ENCODE peak calls at places on chromosome 1, in four cellular contexts. One of them, this sample, is unnamed.

GRCh38 chr1:226903819-226904710 is 33.6 kb downstream of the PSEN2 start:
- DNase-seq in SK-N-SH: no peak
- DNase-seq in A549: no peak
- DNase-seq in HCT116: no peak
- DNase-seq in this sample: no peak

GRCh38 chr1:152198982-152199381 is 25.0 kb downstream of the HRNR start:
- DNase-seq in SK-N-SH: no peak
- DNase-seq in A549: no peak
- DNase-seq in HCT116: no peak
- DNase-seq in this sample: no peak

GRCh38 chr1:62274496-62274895 is 44.7 kb downstream of the KANK4 start:
- DNase-seq in SK-N-SH: no peak
- DNase-seq in A549: no peak
- DNase-seq in HCT116: no peak
- DNase-seq in this sample: no peak

GRCh38 chr1:1782399-1783221 is 4.3 kb upstream of the NADK start:
- DNase-seq in SK-N-SH: no peak
- DNase-seq in A549: peak
- DNase-seq in HCT116: no peak
- DNase-seq in this sample: no peak

GRCh38 chr1:226125097-226125630 is 61.4 kb downstream of the ACBD3 start:
- DNase-seq in SK-N-SH: peak
- DNase-seq in A549: peak
- DNase-seq in HCT116: peak
- DNase-seq in this sample: peak

GRCh38 chr1:156119503-156120209 is 5.1 kb downstream of the LMNA start:
- DNase-seq in SK-N-SH: no peak
- DNase-seq in A549: no peak
- DNase-seq in HCT116: no peak
- DNase-seq in this sample: peak

GRCh38 chr1:201140235-201140940 is 13.4 kb upstream of the ASCL5 start:
- DNase-seq in SK-N-SH: no peak
- DNase-seq in A549: no peak
- DNase-seq in HCT116: no peak
- DNase-seq in this sample: no peak

GRCh38 chr1:200405273-200405672 is 4.6 kb downstream of the ZNF281 start:
- DNase-seq in SK-N-SH: no peak
- DNase-seq in A549: no peak
- DNase-seq in HCT116: no peak
- DNase-seq in this sample: peak

GRCh38 chr1:233790662-233791371 is 113.7 kb upstream of the SLC35F3 start:
- DNase-seq in SK-N-SH: peak
- DNase-seq in A549: peak
- DNase-seq in HCT116: peak
- DNase-seq in this sample: peak

GRCh38 chr1:209291715-209292114 is 291.8 kb upstream of the CAMK1G start:
- DNase-seq in SK-N-SH: no peak
- DNase-seq in A549: no peak
- DNase-seq in HCT116: no peak
- DNase-seq in this sample: no peak

GRCh38 chr1:200837931-200838571 is 34.7 kb upstream of the GPR25 start:
- DNase-seq in SK-N-SH: no peak
- DNase-seq in A549: no peak
- DNase-seq in HCT116: peak
- DNase-seq in this sample: no peak

GRCh38 chr1:234976880-234977680 is 151.6 kb downstream of the TOMM20 start:
- DNase-seq in SK-N-SH: no peak
- DNase-seq in A549: no peak
- DNase-seq in HCT116: no peak
- DNase-seq in this sample: peak

GRCh38 chr1:42690477-42691156 is 8.4 kb downstream of the YBX1 start:
- DNase-seq in SK-N-SH: no peak
- DNase-seq in A549: no peak
- DNase-seq in HCT116: no peak
- DNase-seq in this sample: peak

GRCh38 chr1:98981917-98982513 is 22.6 kb downstream of the PLPPR5 start:
- DNase-seq in SK-N-SH: no peak
- DNase-seq in A549: no peak
- DNase-seq in HCT116: no peak
- DNase-seq in this sample: no peak

GRCh38 chr1:75708910-75709309 is 15.6 kb upstream of the ACADM start:
- DNase-seq in SK-N-SH: no peak
- DNase-seq in A549: no peak
- DNase-seq in HCT116: no peak
- DNase-seq in this sample: no peak

GRCh38 chr1:244067893-244068292 is 16.8 kb downstream of the ZBTB18 start:
- DNase-seq in SK-N-SH: no peak
- DNase-seq in A549: no peak
- DNase-seq in HCT116: no peak
- DNase-seq in this sample: no peak

DNA sequence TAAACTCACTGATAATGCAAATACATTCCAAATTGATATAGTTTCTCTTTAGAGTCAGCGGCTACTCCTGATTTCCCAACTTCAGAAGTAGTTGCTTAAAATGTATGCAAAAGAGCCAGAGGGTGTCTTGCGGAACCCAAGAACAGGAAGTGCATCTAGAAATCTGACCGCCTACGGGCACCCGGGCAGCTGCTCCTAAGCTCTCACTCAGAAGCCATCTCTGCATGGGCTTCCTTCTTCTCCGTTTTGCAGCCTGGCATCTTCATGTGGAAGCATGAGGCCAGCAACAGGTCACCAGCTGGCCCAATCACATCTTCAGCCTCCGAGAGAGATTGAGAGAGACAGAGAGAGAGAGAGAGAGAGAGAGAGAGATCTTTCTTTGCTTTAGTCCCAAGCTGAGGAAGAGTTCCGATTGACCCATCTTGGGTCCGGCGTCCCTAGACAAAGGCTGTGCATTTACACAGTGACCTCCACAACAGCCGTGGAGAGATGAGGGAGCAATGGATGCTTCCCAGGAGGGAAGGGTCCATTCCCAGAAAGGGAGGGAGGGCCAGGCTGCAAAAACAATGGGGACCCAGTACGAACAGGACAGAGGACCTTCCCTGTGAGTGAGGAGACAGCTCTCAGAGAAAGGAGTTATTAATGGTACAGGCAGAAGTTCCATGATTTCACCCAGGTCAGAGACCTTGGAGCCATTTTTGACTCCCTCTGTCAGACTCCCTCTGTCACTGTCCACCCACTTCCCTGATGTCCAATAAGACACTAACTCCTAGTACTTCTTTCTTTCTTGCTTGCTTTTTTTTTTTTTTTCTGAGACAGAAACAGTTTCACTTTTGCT is 28.2 kb upstream of the SLC30A1 start:
- DNase-seq in SK-N-SH: no peak
- DNase-seq in A549: no peak
- DNase-seq in HCT116: no peak
- DNase-seq in this sample: peak
- TF ChIP-seq REST in SK-N-SH: no peak
- TF ChIP-seq REST in A549: no peak
- TF ChIP-seq REST in HCT116: no peak
- TF ChIP-seq REST in this sample: no peak

GRCh38 chr1:56432561-56432971 is 146.8 kb downstream of the PLPP3 start:
- DNase-seq in SK-N-SH: no peak
- DNase-seq in A549: no peak
- DNase-seq in HCT116: no peak
- DNase-seq in this sample: no peak
- H3K27ac ChIP-seq in SK-N-SH: no peak
- H3K27ac ChIP-seq in A549: no peak
- H3K27ac ChIP-seq in HCT116: no peak
- H3K27ac ChIP-seq in this sample: no peak

DNA sequence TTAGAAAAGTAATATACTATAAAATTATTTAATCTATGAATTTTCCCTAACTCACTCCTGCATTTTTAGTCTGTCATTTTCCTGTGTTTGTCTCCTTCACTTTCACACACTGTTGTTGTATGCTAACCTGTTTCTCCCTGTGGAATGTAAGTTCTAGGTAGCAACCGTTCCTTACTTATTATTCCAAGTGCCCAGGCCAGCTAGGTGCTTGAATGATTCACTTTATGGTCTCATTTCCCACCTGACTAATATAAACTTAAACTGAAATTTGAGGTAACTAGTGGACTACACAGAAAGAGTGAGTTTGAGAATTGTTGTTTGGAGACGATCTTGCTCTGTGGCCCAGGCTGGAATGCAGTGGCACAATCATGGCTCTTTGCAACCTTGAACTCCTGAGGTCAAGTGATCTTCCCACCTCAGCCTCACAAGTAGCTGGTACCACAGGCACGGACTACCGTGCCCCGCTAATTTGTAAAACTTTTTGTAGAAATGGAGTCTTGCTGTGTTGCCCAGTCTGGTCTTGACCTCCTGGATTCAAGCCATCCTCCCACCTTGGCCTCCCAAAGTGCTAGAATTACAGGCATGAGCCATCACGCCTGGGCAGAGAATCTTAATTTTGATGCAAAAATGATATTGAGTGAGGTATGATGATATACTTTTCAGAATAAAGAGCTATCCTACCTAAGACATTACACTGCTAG is 1.9 kb downstream of the ZYG11B start:
- DNase-seq in SK-N-SH: no peak
- DNase-seq in A549: no peak
- DNase-seq in HCT116: no peak
- DNase-seq in this sample: no peak
- H3K4me3 ChIP-seq in SK-N-SH: peak
- H3K4me3 ChIP-seq in A549: no peak
- H3K4me3 ChIP-seq in HCT116: no peak
- H3K4me3 ChIP-seq in this sample: no peak

GRCh38 chr1:25819496-25820246 is at the start of gene MTFR1L:
- DNase-seq in SK-N-SH: peak
- DNase-seq in A549: peak
- DNase-seq in HCT116: peak
- DNase-seq in this sample: peak
- TF ChIP-seq REST in SK-N-SH: no peak
- TF ChIP-seq REST in A549: peak
- TF ChIP-seq REST in HCT116: no peak
- TF ChIP-seq REST in this sample: no peak

DNA sequence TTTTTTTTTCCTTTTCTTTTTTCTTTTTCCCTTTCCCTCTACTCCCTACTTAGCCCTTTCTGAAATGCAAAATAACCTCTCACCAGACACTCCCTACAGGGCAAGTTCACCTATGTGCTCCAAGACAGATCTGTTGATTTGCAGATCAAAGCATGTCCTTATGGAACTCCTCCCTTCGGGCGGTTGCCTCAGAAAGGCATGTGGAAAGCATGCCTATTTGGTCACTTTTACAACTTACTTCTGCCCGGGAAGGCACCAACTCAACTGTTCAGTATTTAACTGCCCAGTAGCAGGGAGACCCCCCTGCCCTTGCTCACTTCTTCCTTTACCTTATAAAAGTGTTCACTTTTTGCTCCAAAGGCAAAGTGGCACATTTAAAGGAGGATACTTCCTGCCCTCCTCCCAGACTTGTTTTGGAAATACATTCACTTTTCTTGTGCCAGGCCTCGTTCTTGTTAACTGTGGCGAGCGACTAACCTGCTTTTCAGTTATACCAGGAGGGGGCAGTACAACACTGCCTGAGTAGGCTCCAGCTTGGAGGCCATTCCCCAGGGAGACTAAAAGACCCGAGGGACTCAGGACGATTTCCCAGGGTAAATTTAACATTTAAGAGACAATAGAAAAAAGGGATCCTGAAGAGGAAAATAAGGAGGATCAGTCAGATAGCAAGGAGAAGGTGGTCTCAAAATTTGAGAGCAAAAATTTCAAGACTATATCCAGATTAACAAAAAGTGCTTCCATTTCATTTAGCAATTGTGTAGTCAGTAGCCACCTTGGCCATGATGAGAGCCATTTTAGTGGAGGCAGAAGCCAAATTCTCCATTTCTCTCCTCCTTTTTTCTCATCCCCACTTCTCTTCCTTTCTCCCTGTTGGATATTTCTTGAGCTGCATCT is 12.3 kb upstream of the SLAMF7 start:
- DNase-seq in SK-N-SH: peak
- DNase-seq in A549: peak
- DNase-seq in HCT116: peak
- DNase-seq in this sample: peak
- H3K27ac ChIP-seq in SK-N-SH: no peak
- H3K27ac ChIP-seq in A549: peak
- H3K27ac ChIP-seq in HCT116: peak
- H3K27ac ChIP-seq in this sample: peak

GRCh38 chr1:46489169-46489637 is 433 bp upstream of the DMBX1 start:
- DNase-seq in SK-N-SH: no peak
- DNase-seq in A549: no peak
- DNase-seq in HCT116: no peak
- DNase-seq in this sample: no peak
- H3K4me3 ChIP-seq in SK-N-SH: peak
- H3K4me3 ChIP-seq in A549: peak
- H3K4me3 ChIP-seq in HCT116: peak
- H3K4me3 ChIP-seq in this sample: no peak

GRCh38 chr1:39124282-39124681 is 80.2 kb upstream of the MACF1 start:
- DNase-seq in SK-N-SH: no peak
- DNase-seq in A549: no peak
- DNase-seq in HCT116: no peak
- DNase-seq in this sample: no peak
- TF ChIP-seq REST in SK-N-SH: no peak
- TF ChIP-seq REST in A549: no peak
- TF ChIP-seq REST in HCT116: no peak
- TF ChIP-seq REST in this sample: no peak

GRCh38 chr1:7667625-7668218 is 103.4 kb upstream of the VAMP3 start:
- DNase-seq in SK-N-SH: peak
- DNase-seq in A549: peak
- DNase-seq in HCT116: peak
- DNase-seq in this sample: peak

GRCh38 chr1:7670334-7671145 is 100.6 kb upstream of the VAMP3 start:
- DNase-seq in SK-N-SH: no peak
- DNase-seq in A549: no peak
- DNase-seq in HCT116: no peak
- DNase-seq in this sample: no peak

GRCh38 chr1:7671146-7671465 is 100.0 kb upstream of the VAMP3 start:
- DNase-seq in SK-N-SH: no peak
- DNase-seq in A549: no peak
- DNase-seq in HCT116: no peak
- DNase-seq in this sample: no peak

GRCh38 chr1:7671676-7672075 is 99.4 kb upstream of the VAMP3 start:
- DNase-seq in SK-N-SH: peak
- DNase-seq in A549: no peak
- DNase-seq in HCT116: no peak
- DNase-seq in this sample: no peak

GRCh38 chr1:7669559-7670208 is 101.4 kb upstream of the VAMP3 start:
- DNase-seq in SK-N-SH: peak
- DNase-seq in A549: peak
- DNase-seq in HCT116: peak
- DNase-seq in this sample: peak
- H3K27ac ChIP-seq in SK-N-SH: peak
- H3K27ac ChIP-seq in A549: peak
- H3K27ac ChIP-seq in HCT116: no peak
- H3K27ac ChIP-seq in this sample: no peak

DNA sequence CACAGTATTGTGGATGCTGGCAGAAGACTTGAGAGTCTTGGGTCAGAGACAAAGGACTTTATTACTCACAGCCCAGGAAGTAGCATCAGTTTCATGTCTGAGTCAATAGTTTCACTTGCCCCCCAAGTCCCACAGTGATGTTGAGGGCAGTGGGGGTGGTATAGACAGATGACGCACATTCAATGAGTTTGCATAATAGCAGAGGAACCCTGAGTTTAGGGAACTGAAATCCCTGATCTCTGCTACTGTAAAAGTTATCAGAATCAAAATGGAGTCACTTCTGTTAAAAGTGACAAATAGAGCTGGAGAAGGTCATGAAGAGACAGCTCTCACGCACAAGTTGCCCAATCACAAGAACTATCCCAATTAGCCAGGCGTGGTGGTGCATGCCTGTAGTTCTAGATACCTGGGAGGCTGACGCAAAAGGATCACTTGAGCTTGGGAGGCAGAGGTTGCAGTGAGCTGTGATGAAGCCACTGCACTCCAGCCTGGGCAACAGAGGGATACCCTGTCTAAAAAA is 11.5 kb upstream of the HCRTR1 start:
- DNase-seq in SK-N-SH: no peak
- DNase-seq in A549: no peak
- DNase-seq in HCT116: no peak
- DNase-seq in this sample: peak
- H3K4me3 ChIP-seq in SK-N-SH: no peak
- H3K4me3 ChIP-seq in A549: no peak
- H3K4me3 ChIP-seq in HCT116: no peak
- H3K4me3 ChIP-seq in this sample: no peak